ENCODE peak calls at places on chromosomes 3 and 15, in eight cellular contexts. S, H, W, M, Z, O, R and F are unnamed samples.

GRCh38 chr15:79283252-79284048 is 928 bp downstream of the ANKRD34C start:
- DNase-seq in S (no peak), H (peak; percentile 28), W (no peak), M (peak; percentile 18), Z (peak; percentile 82), O (no peak), R (no peak), F (no peak)

GRCh38 chr3:146593776-146594175 is 11.4 kb downstream of the PLSCR5 start:
- DNase-seq in S (no peak), H (no peak), W (no peak), M (no peak), Z (no peak), O (no peak), R (no peak), F (no peak)

GRCh38 chr3:44568561-44568960 is 13.6 kb downstream of the ZKSCAN7 start:
- DNase-seq in S (no peak), H (peak; percentile 35), W (no peak), M (peak; percentile 70), Z (no peak), O (no peak), R (no peak), F (no peak)

GRCh38 chr3:147411235-147411607 is 2.1 kb downstream of the ZIC1 start:
- DNase-seq in S (no peak), H (no peak), W (no peak), M (no peak), Z (no peak), O (no peak), R (peak; percentile 55), F (no peak)

GRCh38 chr3:63429905-63430304 is 151.8 kb downstream of the SYNPR start:
- DNase-seq in S (no peak), H (no peak), W (no peak), M (no peak), Z (no peak), O (no peak), R (no peak), F (no peak)

GRCh38 chr3:157443873-157444770 is 7.5 kb downstream of the PTX3 start:
- DNase-seq in S (no peak), H (peak; percentile 91), W (no peak), M (no peak), Z (no peak), O (no peak), R (no peak), F (no peak)

GRCh38 chr15:40680151-40680550 is 14.8 kb upstream of the RAD51 start:
- DNase-seq in S (no peak), H (no peak), W (no peak), M (no peak), Z (no peak), O (no peak), R (no peak), F (no peak)

GRCh38 chr3:178562869-178563232 is 26.6 kb downstream of the KCNMB2 start:
- DNase-seq in S (no peak), H (peak; percentile 35), W (no peak), M (no peak), Z (no peak), O (no peak), R (no peak), F (no peak)

GRCh38 chr15:70596354-70597055 is 166.9 kb downstream of the UACA start:
- DNase-seq in S (no peak), H (peak; percentile 92), W (no peak), M (peak; percentile 89), Z (no peak), O (no peak), R (no peak), F (no peak)

GRCh38 chr15:85618956-85619491 is 175.7 kb downstream of the KLHL25 start:
- DNase-seq in S (peak; percentile 82), H (peak; percentile 98), W (peak; percentile 92), M (peak; percentile 98), Z (no peak), O (peak; percentile 81), R (peak; percentile 94), F (no peak)

GRCh38 chr3:100073555-100074307 is 40.6 kb downstream of the FILIP1L start:
- DNase-seq in S (peak; percentile 56), H (peak; percentile 72), W (no peak), M (peak; percentile 79), Z (no peak), O (no peak), R (no peak), F (no peak)

GRCh38 chr15:63381301-63382192 is at the start of gene CA12:
- DNase-seq in S (peak; percentile 39), H (peak; percentile 63), W (no peak), M (peak; percentile 35), Z (peak; percentile 84), O (no peak), R (no peak), F (peak; percentile 67)

GRCh38 chr15:77440378-77440999 is 19.8 kb downstream of the HMG20A start:
- DNase-seq in S (no peak), H (peak; percentile 80), W (no peak), M (peak; percentile 67), Z (no peak), O (no peak), R (no peak), F (no peak)

GRCh38 chr3:177357352-177358084 is 160.2 kb upstream of the TBL1XR1 start:
- DNase-seq in S (peak; percentile 40), H (peak; percentile 94), W (peak; percentile 40), M (peak; percentile 88), Z (no peak), O (no peak), R (no peak), F (no peak)

GRCh38 chr3:184466413-184466960 is 86.6 kb downstream of the CHRD start:
- DNase-seq in S (no peak), H (peak; percentile 44), W (peak; percentile 46), M (peak; percentile 48), Z (peak; percentile 48), O (no peak), R (peak; percentile 91), F (no peak)

GRCh38 chr15:62403164-62403809 is 238.2 kb upstream of the C2CD4B start:
- DNase-seq in S (no peak), H (peak; percentile 92), W (no peak), M (peak; percentile 43), Z (no peak), O (no peak), R (no peak), F (no peak)

GRCh38 chr3:192444791-192445106 is 282.6 kb downstream of the FGF12 start:
- DNase-seq in S (no peak), H (no peak), W (no peak), M (no peak), Z (no peak), O (no peak), R (no peak), F (no peak)

GRCh38 chr3:192445768-192446644 is 281.3 kb downstream of the FGF12 start:
- DNase-seq in S (no peak), H (peak; percentile 36), W (no peak), M (no peak), Z (no peak), O (no peak), R (no peak), F (no peak)

GRCh38 chr3:192444096-192444790 is 283.1 kb downstream of the FGF12 start:
- DNase-seq in S (peak; percentile 33), H (peak; percentile 77), W (peak; percentile 52), M (peak; percentile 51), Z (peak; percentile 76), O (peak; percentile 30), R (no peak), F (peak; percentile 68)

GRCh38 chr3:192449036-192449435 is 278.3 kb downstream of the FGF12 start:
- DNase-seq in S (no peak), H (peak; percentile 12), W (no peak), M (no peak), Z (no peak), O (no peak), R (no peak), F (no peak)
- TF ChIP-seq CTCF in S (no peak), H (peak; percentile 29), W (no peak), M (peak; percentile 37), Z (peak; percentile 25), O (no peak), R (no peak), F (peak; percentile 55)

DNA sequence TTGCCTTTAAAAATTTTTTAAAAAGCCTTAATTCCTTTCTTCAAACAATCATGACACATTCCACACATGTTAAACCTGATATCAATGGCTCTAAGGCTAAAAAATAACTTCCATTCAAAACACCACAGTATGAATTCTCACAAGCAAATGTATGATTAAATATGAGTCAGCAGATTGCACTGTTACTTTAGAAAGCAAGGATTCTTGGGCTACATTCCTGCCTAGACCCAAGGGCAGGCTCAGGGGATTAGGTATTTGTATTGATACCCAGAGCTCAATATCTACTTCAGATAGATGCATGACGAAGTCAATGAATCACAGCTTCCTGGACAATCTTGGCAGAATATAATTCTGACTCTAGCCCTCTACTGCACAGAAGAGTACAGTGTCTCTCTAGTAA is 65.7 kb downstream of the RARB start:
- DNase-seq in S (no peak), H (peak; percentile 95), W (no peak), M (peak; percentile 98), Z (no peak), O (no peak), R (no peak), F (no peak)
- H3K4me3 ChIP-seq in S (no peak overlapping the region), H (no peak overlapping the region), W (no peak overlapping the region), M (no peak overlapping the region), Z (no peak overlapping the region), O (no peak overlapping the region), R (no peak overlapping the region), F (no peak overlapping the region)

GRCh38 chr15:89034305-89034704 is 54.0 kb upstream of the ABHD2 start:
- DNase-seq in S (no peak), H (peak; percentile 55), W (no peak), M (peak; percentile 23), Z (no peak), O (no peak), R (no peak), F (no peak)
- TF ChIP-seq CTCF in S (no peak), H (peak; percentile 51), W (peak; percentile 37), M (peak; percentile 64), Z (no peak), O (no peak), R (peak; percentile 27), F (peak; percentile 26)

GRCh38 chr15:60563539-60564404 is 84.8 kb upstream of the ICE2 start:
- DNase-seq in S (no peak), H (no peak), W (no peak), M (no peak), Z (no peak), O (no peak), R (no peak), F (no peak)
- H3K4me3 ChIP-seq in S (no peak overlapping the region), H (no peak overlapping the region), W (no peak overlapping the region), M (no peak overlapping the region), Z (no peak overlapping the region), O (no peak overlapping the region), R (no peak overlapping the region), F (no peak overlapping the region)

DNA sequence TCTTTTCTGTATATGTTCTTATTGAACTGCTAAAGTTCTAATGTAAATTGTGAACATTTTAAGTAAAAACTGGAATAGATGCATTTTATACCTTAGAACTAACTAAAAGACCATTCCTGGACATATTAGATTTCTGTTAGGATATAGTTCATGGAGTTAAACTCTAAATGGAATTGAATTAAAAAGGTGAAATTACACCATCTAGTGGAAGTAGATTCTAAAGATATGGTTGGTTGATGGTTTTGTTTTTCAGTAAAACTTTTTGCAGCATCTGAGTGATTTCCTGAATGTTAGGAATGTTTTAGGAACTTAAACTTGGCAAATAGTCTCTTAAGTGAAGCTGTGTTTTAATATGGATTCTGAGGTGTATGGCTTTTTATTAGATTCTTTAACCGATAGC is 96.8 kb downstream of the SLMAP start:
- DNase-seq in S (no peak), H (peak; percentile 41), W (no peak), M (no peak), Z (no peak), O (no peak), R (no peak), F (no peak)
- TF ChIP-seq CTCF in S (peak; percentile 28), H (no peak), W (peak; percentile 27), M (no peak), Z (no peak), O (peak; percentile 27), R (peak; percentile 34), F (peak; percentile 33)